ENCODE peak calls at places on chromosome 14, in ten cellular contexts. Q is IMR-90, U is aorta, B is ELR, V is AG08395, N is activated T-cell treated with anti-CD3 and anti-CD28 coated beads for 48 hours, C is NCI-H2081, Z is EL, L is NB4, X is adipocyte. J is an unnamed sample.

GRCh38 chr14:75176142-75176820 is at the start of gene TMED10:
- DNase-seq in Q (peak; percentile 85), U (peak; percentile 94), B (peak; percentile 92), V (peak; percentile 86), N (peak; percentile 84), C (peak; percentile 91), Z (peak; percentile 87), L (peak; percentile 92), X (peak; percentile 94), J (peak; percentile 91)

GRCh38 chr14:32635103-32635719 is 303.5 kb upstream of the NPAS3 start:
- DNase-seq in Q (peak; percentile 57), U (no peak), B (peak; percentile 56), V (peak; percentile 44), N (no peak), C (no peak), Z (peak; percentile 46), L (no peak), X (peak; percentile 82), J (no peak)

GRCh38 chr14:93115920-93116675 is at the start of gene ITPK1:
- DNase-seq in Q (peak; percentile 41), U (peak; percentile 74), B (peak; percentile 74), V (peak; percentile 78), N (peak; percentile 60), C (peak; percentile 73), Z (peak; percentile 65), L (peak; percentile 77), X (peak; percentile 91), J (peak; percentile 68)

GRCh38 chr14:95256011-95256775 is 63.5 kb downstream of the CLMN start:
- DNase-seq in Q (no peak), U (no peak), B (no peak), V (no peak), N (no peak), C (peak; percentile 34), Z (no peak), L (no peak), X (no peak), J (no peak)

GRCh38 chr14:74649167-74649566 is 37.1 kb upstream of the LTBP2 start:
- DNase-seq in Q (no peak), U (no peak), B (no peak), V (no peak), N (no peak), C (no peak), Z (no peak), L (no peak), X (no peak), J (no peak)

GRCh38 chr14:68395585-68395984 is 397.3 kb downstream of the ZFP36L1 start:
- DNase-seq in Q (peak; percentile 76), U (peak; percentile 63), B (peak; percentile 72), V (peak; percentile 67), N (no peak), C (no peak), Z (peak; percentile 85), L (no peak), X (peak; percentile 81), J (no peak)

GRCh38 chr14:104898870-104899510 is 25.7 kb upstream of the PLD4 start:
- DNase-seq in Q (no peak), U (no peak), B (no peak), V (no peak), N (no peak), C (no peak), Z (no peak), L (no peak), X (no peak), J (no peak)

GRCh38 chr14:23727566-23728335 is 91.6 kb downstream of the DHRS2 start:
- DNase-seq in Q (peak; percentile 26), U (no peak), B (peak; percentile 71), V (peak; percentile 79), N (no peak), C (peak; percentile 8), Z (peak; percentile 64), L (peak; percentile 60), X (peak; percentile 50), J (no peak)

GRCh38 chr14:105058521-105059034 is 6.7 kb downstream of the GPR132 start:
- DNase-seq in Q (no peak), U (no peak), B (no peak), V (no peak), N (no peak), C (no peak), Z (no peak), L (no peak), X (no peak), J (no peak)

GRCh38 chr14:42671636-42672035 is 1065.0 kb downstream of the LRFN5 start:
- DNase-seq in Q (no peak), U (no peak), B (peak; percentile 42), V (no peak), N (no peak), C (no peak), Z (no peak), L (no peak), X (no peak), J (no peak)

GRCh38 chr14:60184597-60185555 is 19.7 kb upstream of the DHRS7 start:
- DNase-seq in Q (no peak), U (no peak), B (peak; percentile 27), V (no peak), N (no peak), C (no peak), Z (no peak), L (peak; percentile 18), X (no peak), J (no peak)

GRCh38 chr14:104888489-104889373 is 23.7 kb downstream of the CEP170B start:
- DNase-seq in Q (no peak), U (peak; percentile 33), B (no peak), V (no peak), N (no peak), C (no peak), Z (no peak), L (no peak), X (no peak), J (no peak)

GRCh38 chr14:19874842-19875241 is at the start of gene OR4K2:
- DNase-seq in Q (no peak), U (no peak), B (no peak), V (no peak), N (no peak), C (no peak), Z (no peak), L (no peak), X (no peak), J (no peak)

GRCh38 chr14:85221832-85222231 is 308.1 kb upstream of the FLRT2 start:
- DNase-seq in Q (no peak), U (no peak), B (no peak), V (no peak), N (no peak), C (no peak), Z (no peak), L (no peak), X (no peak), J (no peak)

GRCh38 chr14:67311868-67312267 is 47.7 kb downstream of the ATP6V1D start:
- DNase-seq in Q (no peak), U (no peak), B (no peak), V (no peak), N (no peak), C (no peak), Z (no peak), L (no peak), X (no peak), J (no peak)

GRCh38 chr14:20008156-20008555 is 6.2 kb downstream of the OR4Q2 start:
- DNase-seq in Q (no peak), U (no peak), B (no peak), V (no peak), N (no peak), C (no peak), Z (no peak), L (no peak), X (no peak), J (no peak)

GRCh38 chr14:96090441-96091148 is 51.4 kb downstream of the C14orf132 start:
- DNase-seq in Q (peak; percentile 65), U (no peak), B (no peak), V (peak; percentile 79), N (no peak), C (peak; percentile 75), Z (peak; percentile 77), L (no peak), X (peak; percentile 70), J (no peak)

GRCh38 chr14:61668267-61668666 is 27.0 kb upstream of the HIF1A start:
- DNase-seq in Q (no peak), U (no peak), B (no peak), V (no peak), N (no peak), C (no peak), Z (no peak), L (no peak), X (no peak), J (no peak)

GRCh38 chr14:104897286-104898194 is 27.1 kb upstream of the PLD4 start:
- DNase-seq in Q (no peak), U (peak; percentile 47), B (no peak), V (no peak), N (no peak), C (no peak), Z (no peak), L (no peak), X (no peak), J (no peak)

GRCh38 chr14:38016497-38016896 is 191.2 kb upstream of the SSTR1 start:
- DNase-seq in Q (no peak), U (no peak), B (peak; percentile 36), V (no peak), N (no peak), C (no peak), Z (no peak), L (peak; percentile 13), X (no peak), J (no peak)

GRCh38 chr14:78950654-78951053 is 780.5 kb downstream of the NRXN3 start:
- DNase-seq in Q (peak; percentile 76), U (no peak), B (peak; percentile 67), V (no peak), N (no peak), C (no peak), Z (peak; percentile 65), L (no peak), X (peak; percentile 34), J (no peak)

GRCh38 chr14:61571931-61572330 is 123.4 kb upstream of the HIF1A start:
- DNase-seq in Q (no peak), U (no peak), B (no peak), V (no peak), N (no peak), C (no peak), Z (no peak), L (no peak), X (no peak), J (no peak)

GRCh38 chr14:91299483-91300115 is 55.1 kb upstream of the GPR68 start:
- DNase-seq in Q (no peak), U (no peak), B (no peak), V (no peak), N (no peak), C (peak; percentile 40), Z (no peak), L (no peak), X (no peak), J (no peak)

GRCh38 chr14:22808388-22809209 is 6.6 kb downstream of the SLC7A7 start:
- DNase-seq in Q (no peak), U (no peak), B (no peak), V (no peak), N (no peak), C (no peak), Z (no peak), L (no peak), X (no peak), J (no peak)

GRCh38 chr14:44785096-44785495 is 176.7 kb downstream of the KLHL28 start:
- DNase-seq in Q (peak; percentile 11), U (no peak), B (peak; percentile 10), V (no peak), N (no peak), C (no peak), Z (no peak), L (no peak), X (no peak), J (no peak)

GRCh38 chr14:88039197-88039596 is 34.3 kb downstream of the GPR65 start:
- DNase-seq in Q (no peak), U (no peak), B (no peak), V (no peak), N (no peak), C (no peak), Z (no peak), L (no peak), X (no peak), J (no peak)

GRCh38 chr14:34629657-34630529 is at the start of gene SNX6:
- DNase-seq in Q (peak; percentile 70), U (peak; percentile 88), B (peak; percentile 80), V (peak; percentile 99), N (peak; percentile 78), C (peak; percentile 79), Z (peak; percentile 78), L (peak; percentile 80), X (peak; percentile 93), J (peak; percentile 74)

GRCh38 chr14:102973706-102974280 is 51.3 kb downstream of the AMN start:
- DNase-seq in Q (no peak), U (no peak), B (no peak), V (no peak), N (no peak), C (peak; percentile 17), Z (no peak), L (no peak), X (no peak), J (no peak)